ENCODE peak calls at places on chromosomes 2 and 18, in nine cellular contexts. G is natural killer cell, Q is G401, F is M059J, P is OCI-LY7, O is AG09309, V is GM20000, N is T-helper 9 cell, L is frontal cortex. U is an unnamed sample.

GRCh38 chr2:98895221-98895620 is 40.8 kb downstream of the CRACDL start:
- DNase-seq in G (no peak), Q (no peak), F (no peak), P (no peak), O (no peak), V (no peak), N (no peak), L (no peak), U (no peak)

GRCh38 chr2:128496700-128497099 is 178.0 kb upstream of the HS6ST1 start:
- DNase-seq in G (no peak), Q (no peak), F (no peak), P (no peak), O (no peak), V (no peak), N (no peak), L (no peak), U (no peak)

GRCh38 chr2:127701651-127702394 is 526 bp downstream of the SFT2D3 start:
- DNase-seq in G (peak; percentile 78), Q (peak; percentile 57), F (peak; percentile 74), P (peak; percentile 91), O (no peak), V (peak; percentile 86), N (peak; percentile 69), L (peak; percentile 70), U (peak; percentile 94)

GRCh38 chr18:46174317-46175039 is 70.3 kb downstream of the HAUS1 start:
- DNase-seq in G (peak; percentile 43), Q (no peak), F (peak; percentile 55), P (peak; percentile 70), O (no peak), V (peak; percentile 68), N (peak; percentile 9), L (peak; percentile 44), U (peak; percentile 70)

GRCh38 chr2:55063713-55064323 is 13.6 kb upstream of the RTN4 start:
- DNase-seq in G (no peak), Q (no peak), F (peak; percentile 18), P (peak; percentile 22), O (no peak), V (no peak), N (no peak), L (no peak), U (peak; percentile 44)

GRCh38 chr2:115483631-115484030 is 1041.2 kb downstream of the DPP10 start:
- DNase-seq in G (no peak), Q (no peak), F (no peak), P (no peak), O (no peak), V (no peak), N (no peak), L (no peak), U (no peak)

GRCh38 chr2:138324068-138324771 is 177.3 kb upstream of the SPOPL start:
- DNase-seq in G (no peak), Q (no peak), F (no peak), P (peak; percentile 2), O (no peak), V (no peak), N (no peak), L (no peak), U (no peak)

GRCh38 chr2:127531133-127531709 is 4.3 kb upstream of the MYO7B start:
- DNase-seq in G (no peak), Q (no peak), F (peak; percentile 68), P (no peak), O (no peak), V (no peak), N (no peak), L (no peak), U (no peak)

GRCh38 chr2:174750923-174751441 is 13.3 kb downstream of the CHRNA1 start:
- DNase-seq in G (peak; percentile 28), Q (no peak), F (no peak), P (peak; percentile 5), O (no peak), V (peak; percentile 45), N (peak; percentile 37), L (no peak), U (no peak)

GRCh38 chr2:75098856-75099255 is 100.5 kb downstream of the TACR1 start:
- DNase-seq in G (no peak), Q (peak; percentile 3), F (peak; percentile 67), P (peak; percentile 10), O (peak; percentile 16), V (peak; percentile 27), N (no peak), L (no peak), U (peak; percentile 60)

GRCh38 chr18:58045265-58046086 is 1.4 kb downstream of the NEDD4L start:
- DNase-seq in G (peak; percentile 20), Q (peak; percentile 77), F (peak; percentile 83), P (no peak), O (no peak), V (peak; percentile 32), N (peak; percentile 12), L (no peak), U (peak; percentile 7)

U was measured in NB4.